ENCODE peak calls at places on chromosome 2, in five cellular contexts. Y is neural progenitor cell; H is activated CD8-positive, alpha-beta T cell treated with anti-CD3 and anti-CD28 coated beads, Interleukin-2, amount 10 ng/mL, durations not matched to agents 7 days and 5 days; N is GM23248; X is NCI-H774. P is an unnamed sample.

GRCh38 chr2:100365434-100365833 is 43.1 kb upstream of the LONRF2 start:
- DNase-seq in Y (no peak), N (peak; percentile 71), H (no peak), X (peak; percentile 60), P (no peak)

GRCh38 chr2:875687-876615 is 74.7 kb upstream of the SNTG2 start:
- DNase-seq in Y (no peak), N (no peak), H (no peak), X (no peak), P (peak; percentile 68)

GRCh38 chr2:217105733-217106649 is 246.1 kb upstream of the TNP1 start:
- DNase-seq in X (no peak), H (no peak), N (peak; percentile 95), Y (no peak), P (peak; percentile 56)

GRCh38 chr2:136207665-136208064 is 89.7 kb upstream of the CXCR4 start:
- DNase-seq in X (no peak), Y (no peak), H (no peak), N (no peak), P (no peak)

GRCh38 chr2:67797801-67798535 is 264.8 kb downstream of the C1D start:
- DNase-seq in X (no peak), H (no peak), Y (peak; percentile 15), N (peak; percentile 46), P (no peak)

GRCh38 chr2:222358876-222359275 is 60.1 kb upstream of the PAX3 start:
- DNase-seq in H (no peak), X (no peak), Y (no peak), N (no peak), P (no peak)

GRCh38 chr2:1600191-1601063 is 143.9 kb downstream of the PXDN start:
- DNase-seq in Y (no peak), X (no peak), H (no peak), N (no peak), P (peak; percentile 43)

GRCh38 chr2:64946737-64947090 is 42.5 kb upstream of the SLC1A4 start:
- DNase-seq in Y (no peak), H (no peak), N (no peak), X (no peak), P (no peak)

GRCh38 chr2:42386684-42387083 is 25.7 kb upstream of the COX7A2L start:
- DNase-seq in X (no peak), H (no peak), Y (no peak), N (peak; percentile 10), P (no peak)

GRCh38 chr2:239027431-239028252 is 179.8 kb downstream of the TWIST2 start:
- DNase-seq in Y (no peak), X (no peak), H (no peak), N (peak; percentile 37), P (no peak)

GRCh38 chr2:44970846-44971450 is 29.4 kb downstream of the SIX3 start:
- DNase-seq in N (no peak), H (no peak), Y (no peak), X (no peak), P (no peak)

GRCh38 chr2:159706385-159706980 is 5.8 kb upstream of the MARCHF7 start:
- DNase-seq in N (no peak), Y (no peak), H (no peak), X (no peak), P (no peak)

GRCh38 chr2:137968477-137969417 is 4.5 kb downstream of the HNMT start:
- DNase-seq in X (no peak), H (no peak), Y (no peak), N (no peak), P (no peak)

GRCh38 chr2:155176345-155176744 is 477.9 kb downstream of the KCNJ3 start:
- DNase-seq in N (no peak), Y (no peak), X (no peak), H (no peak), P (no peak)

GRCh38 chr2:6828299-6828584 is 37.5 kb downstream of the CMPK2 start:
- DNase-seq in H (no peak), Y (peak; percentile 62), X (no peak), N (peak; percentile 66), P (no peak)

GRCh38 chr2:201072201-201072530 is 365 bp downstream of the NDUFB3 start:
- DNase-seq in N (no peak), H (no peak), Y (no peak), X (no peak), P (no peak)

GRCh38 chr2:27214936-27215335 is 2.2 kb upstream of the CAD start:
- DNase-seq in X (no peak), Y (no peak), N (peak; percentile 48), H (no peak), P (no peak)

GRCh38 chr2:71006955-71007799 is 12.5 kb upstream of the TEX261 start:
- DNase-seq in Y (no peak), X (no peak), H (no peak), N (no peak), P (no peak)

GRCh38 chr2:182650704-182651103 is 65.4 kb upstream of the DNAJC10 start:
- DNase-seq in X (peak; percentile 24), Y (peak; percentile 36), H (no peak), N (peak; percentile 74), P (no peak)

GRCh38 chr2:217223222-217223930 is 363.5 kb upstream of the TNP1 start:
- DNase-seq in N (peak; percentile 86), Y (no peak), H (peak; percentile 74), X (no peak), P (no peak)

GRCh38 chr2:169694894-169695260 is 608 bp downstream of the PHOSPHO2 start:
- DNase-seq in Y (no peak), N (peak; percentile 34), H (no peak), X (no peak), P (no peak)

GRCh38 chr2:135960150-135960549 is 25.3 kb downstream of the DARS1 start:
- DNase-seq in X (no peak), H (no peak), Y (no peak), N (no peak), P (no peak)

GRCh38 chr2:205719864-205720263 is 37.6 kb downstream of the NRP2 start:
- DNase-seq in Y (no peak), X (no peak), H (no peak), N (no peak), P (no peak)

GRCh38 chr2:109285244-109285651 is 156.2 kb downstream of the SH3RF3 start:
- DNase-seq in H (no peak), X (no peak), Y (no peak), N (no peak), P (no peak)

GRCh38 chr2:126810001-126810400 is 88.7 kb upstream of the TEX51 start:
- DNase-seq in X (no peak), Y (no peak), H (no peak), N (no peak), P (no peak)

GRCh38 chr2:187567126-187567525 is 12.9 kb upstream of the TFPI start:
- DNase-seq in H (no peak), X (no peak), N (peak; percentile 74), Y (no peak), P (no peak)

GRCh38 chr2:66930499-66931165 is 466.5 kb upstream of the ETAA1 start:
- DNase-seq in H (no peak), Y (no peak), N (peak; percentile 7), X (no peak), P (no peak)

GRCh38 chr2:199405241-199405640 is 52.5 kb downstream of the SATB2 start:
- DNase-seq in H (no peak), Y (peak; percentile 32), X (no peak), N (peak; percentile 28), P (peak; percentile 63)

GRCh38 chr2:131104487-131105155 is 515 bp upstream of the PLEKHB2 start:
- DNase-seq in N (peak; percentile 89), Y (no peak), X (peak; percentile 79), H (peak; percentile 51), P (no peak)

GRCh38 chr2:157751462-157752058 is 122.9 kb upstream of the ACVR1C start:
- DNase-seq in N (peak; percentile 10), Y (peak; percentile 15), H (peak; percentile 32), X (no peak), P (peak; percentile 85)

GRCh38 chr2:71887196-71887595 is 260.5 kb downstream of the CYP26B1 start:
- DNase-seq in Y (no peak), H (no peak), N (no peak), X (no peak), P (no peak)

GRCh38 chr2:200575957-200576356 is 9.9 kb upstream of the AOX1 start:
- DNase-seq in Y (no peak), N (peak; percentile 57), H (no peak), X (no peak), P (no peak)

GRCh38 chr2:62306751-62307468 is 111.0 kb downstream of the B3GNT2 start:
- DNase-seq in H (peak; percentile 53), X (peak; percentile 31), N (no peak), Y (peak; percentile 59), P (peak; percentile 59)

GRCh38 chr2:45872211-45872610 is 220.7 kb downstream of the PRKCE start:
- DNase-seq in X (no peak), N (peak; percentile 61), H (no peak), Y (no peak), P (no peak)

GRCh38 chr2:234681206-234681605 is 184.3 kb upstream of the ARL4C start:
- DNase-seq in X (no peak), H (no peak), N (no peak), Y (no peak), P (peak; percentile 2)

GRCh38 chr2:128420776-128421175 is 102.1 kb upstream of the HS6ST1 start:
- DNase-seq in H (no peak), N (no peak), X (no peak), Y (no peak), P (peak; percentile 20)

GRCh38 chr2:18077724-18078123 is 199.3 kb downstream of the KCNS3 start:
- DNase-seq in N (peak; percentile 45), H (peak; percentile 47), Y (no peak), X (no peak), P (no peak)

GRCh38 chr2:149313512-149313972 is 16.8 kb upstream of the LYPD6 start:
- DNase-seq in Y (peak; percentile 71), X (peak; percentile 83), N (peak; percentile 69), H (no peak), P (peak; percentile 84)

GRCh38 chr2:217316743-217317142 is 456.9 kb upstream of the TNP1 start:
- DNase-seq in H (no peak), N (peak; percentile 58), X (no peak), Y (no peak), P (no peak)

P was measured in endodermal cell.